ENCODE peak calls at places on chromosomes 2 and 18, in six cellular contexts. One of them, this sample, is unnamed. For H3K36me3, the result is how much of the 10 kb centered on the place peaks cover.

GRCh38 chr2:130183500-130184373 is 1.7 kb downstream of the MZT2B start:
- DNase-seq in astrocyte: peak
- DNase-seq in fibroblast of lung: peak
- DNase-seq in gastrocnemius medialis: no peak
- DNase-seq in heart left ventricle: peak
- DNase-seq in left ventricle myocardium inferior: peak
- DNase-seq in this sample: no peak

GRCh38 chr2:240986787-240987411 is 11.5 kb upstream of the SNED1 start:
- DNase-seq in heart left ventricle: peak
- DNase-seq in fibroblast of lung: peak
- DNase-seq in gastrocnemius medialis: peak
- DNase-seq in astrocyte: peak
- DNase-seq in left ventricle myocardium inferior: peak
- DNase-seq in this sample: no peak

GRCh38 chr18:50009772-50010171 is 185.2 kb downstream of the MYO5B start:
- DNase-seq in left ventricle myocardium inferior: no peak
- DNase-seq in fibroblast of lung: peak
- DNase-seq in heart left ventricle: no peak
- DNase-seq in astrocyte: no peak
- DNase-seq in gastrocnemius medialis: no peak
- DNase-seq in this sample: no peak

GRCh38 chr2:201513271-201513670 is 61.7 kb downstream of the STRADB start:
- DNase-seq in astrocyte: peak
- DNase-seq in heart left ventricle: no peak
- DNase-seq in left ventricle myocardium inferior: no peak
- DNase-seq in fibroblast of lung: no peak
- DNase-seq in gastrocnemius medialis: no peak
- DNase-seq in this sample: no peak

GRCh38 chr2:54632733-54633692 is 90.4 kb upstream of the EML6 start:
- DNase-seq in fibroblast of lung: peak
- DNase-seq in heart left ventricle: peak
- DNase-seq in gastrocnemius medialis: no peak
- DNase-seq in astrocyte: peak
- DNase-seq in left ventricle myocardium inferior: no peak
- DNase-seq in this sample: no peak

GRCh38 chr2:55519908-55520885 is 679 bp downstream of the CFAP36 start:
- DNase-seq in left ventricle myocardium inferior: no peak
- DNase-seq in heart left ventricle: no peak
- DNase-seq in astrocyte: no peak
- DNase-seq in fibroblast of lung: peak
- DNase-seq in gastrocnemius medialis: no peak
- DNase-seq in this sample: no peak

GRCh38 chr2:189673661-189674373 is 653 bp upstream of the ANKAR start:
- DNase-seq in gastrocnemius medialis: no peak
- DNase-seq in astrocyte: no peak
- DNase-seq in left ventricle myocardium inferior: no peak
- DNase-seq in fibroblast of lung: no peak
- DNase-seq in heart left ventricle: no peak
- DNase-seq in this sample: no peak

GRCh38 chr2:229633546-229633945 is 80.8 kb downstream of the DNER start:
- DNase-seq in left ventricle myocardium inferior: no peak
- DNase-seq in astrocyte: no peak
- DNase-seq in fibroblast of lung: no peak
- DNase-seq in heart left ventricle: no peak
- DNase-seq in gastrocnemius medialis: no peak
- DNase-seq in this sample: no peak

GRCh38 chr2:200523604-200524003 is 2.4 kb upstream of the SGO2 start:
- DNase-seq in astrocyte: no peak
- DNase-seq in heart left ventricle: no peak
- DNase-seq in left ventricle myocardium inferior: no peak
- DNase-seq in fibroblast of lung: no peak
- DNase-seq in gastrocnemius medialis: no peak
- DNase-seq in this sample: no peak

GRCh38 chr2:138239902-138240595 is 261.5 kb upstream of the SPOPL start:
- DNase-seq in left ventricle myocardium inferior: no peak
- DNase-seq in heart left ventricle: no peak
- DNase-seq in astrocyte: peak
- DNase-seq in fibroblast of lung: peak
- DNase-seq in gastrocnemius medialis: no peak
- DNase-seq in this sample: no peak

GRCh38 chr2:176675557-176676256 is 406.5 kb downstream of the MTX2 start:
- DNase-seq in astrocyte: no peak
- DNase-seq in fibroblast of lung: no peak
- DNase-seq in heart left ventricle: no peak
- DNase-seq in gastrocnemius medialis: no peak
- DNase-seq in left ventricle myocardium inferior: no peak
- DNase-seq in this sample: no peak

GRCh38 chr2:203846490-203847105 is 21.0 kb upstream of the CTLA4 start:
- DNase-seq in fibroblast of lung: no peak
- DNase-seq in heart left ventricle: peak
- DNase-seq in gastrocnemius medialis: peak
- DNase-seq in left ventricle myocardium inferior: peak
- DNase-seq in astrocyte: no peak
- DNase-seq in this sample: no peak

GRCh38 chr18:68462766-68463165 is 252.1 kb downstream of the TMX3 start:
- DNase-seq in left ventricle myocardium inferior: no peak
- DNase-seq in fibroblast of lung: no peak
- DNase-seq in gastrocnemius medialis: no peak
- DNase-seq in heart left ventricle: no peak
- DNase-seq in astrocyte: no peak
- DNase-seq in this sample: no peak

GRCh38 chr2:160465406-160465805 is 28.2 kb downstream of the RBMS1 start:
- DNase-seq in astrocyte: no peak
- DNase-seq in heart left ventricle: no peak
- DNase-seq in left ventricle myocardium inferior: no peak
- DNase-seq in fibroblast of lung: no peak
- DNase-seq in gastrocnemius medialis: no peak
- DNase-seq in this sample: no peak

GRCh38 chr2:37414470-37414949 is 70.1 kb downstream of the QPCT start:
- DNase-seq in astrocyte: peak
- DNase-seq in heart left ventricle: no peak
- DNase-seq in gastrocnemius medialis: no peak
- DNase-seq in fibroblast of lung: peak
- DNase-seq in left ventricle myocardium inferior: no peak
- DNase-seq in this sample: no peak

GRCh38 chr2:133812826-133813617 is 244.8 kb upstream of the NCKAP5 start:
- DNase-seq in left ventricle myocardium inferior: no peak
- DNase-seq in heart left ventricle: no peak
- DNase-seq in fibroblast of lung: peak
- DNase-seq in gastrocnemius medialis: no peak
- DNase-seq in astrocyte: peak
- DNase-seq in this sample: no peak

GRCh38 chr2:85680707-85681353 is 12.8 kb upstream of the SFTPB start:
- DNase-seq in astrocyte: no peak
- DNase-seq in fibroblast of lung: no peak
- DNase-seq in left ventricle myocardium inferior: no peak
- DNase-seq in heart left ventricle: no peak
- DNase-seq in gastrocnemius medialis: no peak
- DNase-seq in this sample: no peak

GRCh38 chr18:79817607-79817998 is 19.9 kb downstream of the KCNG2 start:
- DNase-seq in heart left ventricle: no peak
- DNase-seq in gastrocnemius medialis: no peak
- DNase-seq in fibroblast of lung: no peak
- DNase-seq in astrocyte: no peak
- DNase-seq in left ventricle myocardium inferior: no peak
- DNase-seq in this sample: no peak

GRCh38 chr2:143128681-143129580 is at the start of gene ARHGAP15:
- DNase-seq in fibroblast of lung: no peak
- DNase-seq in heart left ventricle: no peak
- DNase-seq in astrocyte: no peak
- DNase-seq in gastrocnemius medialis: no peak
- DNase-seq in left ventricle myocardium inferior: no peak
- DNase-seq in this sample: no peak

GRCh38 chr18:31978616-31979015 is 35.7 kb upstream of the TRAPPC8 start:
- DNase-seq in left ventricle myocardium inferior: no peak
- DNase-seq in astrocyte: no peak
- DNase-seq in fibroblast of lung: no peak
- DNase-seq in gastrocnemius medialis: no peak
- DNase-seq in heart left ventricle: no peak
- DNase-seq in this sample: no peak

GRCh38 chr2:71224457-71224856 is 2.4 kb downstream of the PAIP2B start:
- DNase-seq in gastrocnemius medialis: no peak
- DNase-seq in heart left ventricle: no peak
- DNase-seq in astrocyte: no peak
- DNase-seq in left ventricle myocardium inferior: no peak
- DNase-seq in fibroblast of lung: no peak
- DNase-seq in this sample: no peak

GRCh38 chr2:240905176-240905781 is 857 bp upstream of the CROCC2 start:
- DNase-seq in left ventricle myocardium inferior: no peak
- DNase-seq in gastrocnemius medialis: no peak
- DNase-seq in astrocyte: no peak
- DNase-seq in heart left ventricle: peak
- DNase-seq in fibroblast of lung: no peak
- DNase-seq in this sample: no peak

GRCh38 chr2:10006248-10007147 is 36.9 kb upstream of the KLF11 start:
- DNase-seq in astrocyte: no peak
- DNase-seq in heart left ventricle: peak
- DNase-seq in fibroblast of lung: no peak
- DNase-seq in gastrocnemius medialis: no peak
- DNase-seq in left ventricle myocardium inferior: peak
- DNase-seq in this sample: no peak

GRCh38 chr2:118250463-118250862 is 162.2 kb downstream of the INSIG2 start:
- DNase-seq in gastrocnemius medialis: no peak
- DNase-seq in left ventricle myocardium inferior: no peak
- DNase-seq in fibroblast of lung: no peak
- DNase-seq in astrocyte: peak
- DNase-seq in heart left ventricle: no peak
- DNase-seq in this sample: no peak

GRCh38 chr2:184679219-184680018 is 81.1 kb downstream of the ZNF804A start:
- DNase-seq in fibroblast of lung: no peak
- DNase-seq in gastrocnemius medialis: no peak
- DNase-seq in left ventricle myocardium inferior: no peak
- DNase-seq in heart left ventricle: no peak
- DNase-seq in astrocyte: no peak
- DNase-seq in this sample: no peak

GRCh38 chr18:3262234-3263171 is 570 bp downstream of the MYL12B start:
- DNase-seq in heart left ventricle: no peak
- DNase-seq in gastrocnemius medialis: no peak
- DNase-seq in left ventricle myocardium inferior: no peak
- DNase-seq in fibroblast of lung: no peak
- DNase-seq in astrocyte: peak
- DNase-seq in this sample: no peak

GRCh38 chr18:62325806-62326645 is 916 bp downstream of the TNFRSF11A start:
- DNase-seq in left ventricle myocardium inferior: no peak
- DNase-seq in gastrocnemius medialis: no peak
- DNase-seq in fibroblast of lung: peak
- DNase-seq in astrocyte: peak
- DNase-seq in heart left ventricle: no peak
- DNase-seq in this sample: no peak
- H3K36me3 ChIP-seq in left ventricle myocardium inferior: under half
- H3K36me3 ChIP-seq in gastrocnemius medialis: under half
- H3K36me3 ChIP-seq in fibroblast of lung: under half
- H3K36me3 ChIP-seq in astrocyte: under half
- H3K36me3 ChIP-seq in heart left ventricle: under half
- H3K36me3 ChIP-seq in this sample: under half

GRCh38 chr2:196177124-196177523 is 5.7 kb upstream of the STK17B start:
- DNase-seq in heart left ventricle: no peak
- DNase-seq in left ventricle myocardium inferior: no peak
- DNase-seq in gastrocnemius medialis: no peak
- DNase-seq in fibroblast of lung: no peak
- DNase-seq in astrocyte: no peak
- DNase-seq in this sample: no peak
- H3K4me3 ChIP-seq in heart left ventricle: no peak
- H3K4me3 ChIP-seq in left ventricle myocardium inferior: no peak
- H3K4me3 ChIP-seq in gastrocnemius medialis: no peak
- H3K4me3 ChIP-seq in fibroblast of lung: no peak
- H3K4me3 ChIP-seq in astrocyte: no peak
- H3K4me3 ChIP-seq in this sample: no peak

DNA sequence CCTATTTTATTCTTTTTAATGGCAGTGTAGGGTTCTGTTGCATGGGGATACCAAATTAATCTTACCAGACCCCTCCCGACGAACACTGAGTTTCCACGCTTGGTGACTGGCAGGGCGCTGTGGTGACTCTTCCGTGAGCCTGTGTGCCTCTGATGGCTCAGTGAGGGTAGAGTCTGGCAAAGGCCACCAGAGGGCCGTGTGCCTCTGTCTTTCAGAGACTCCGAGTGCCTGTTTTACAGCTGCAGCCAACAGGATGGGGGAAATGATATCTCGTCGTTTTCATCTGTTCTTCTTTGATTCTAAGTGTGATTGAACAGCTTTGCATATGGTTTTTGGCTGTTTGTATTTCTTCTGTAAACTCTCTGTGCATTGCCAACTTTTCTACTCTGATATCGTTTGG is 99.8 kb downstream of the ZNF236 start:
- DNase-seq in gastrocnemius medialis: no peak
- DNase-seq in fibroblast of lung: peak
- DNase-seq in heart left ventricle: no peak
- DNase-seq in left ventricle myocardium inferior: no peak
- DNase-seq in astrocyte: peak
- DNase-seq in this sample: no peak
- TF ChIP-seq CTCF in gastrocnemius medialis: peak
- TF ChIP-seq CTCF in fibroblast of lung: peak
- TF ChIP-seq CTCF in heart left ventricle: peak
- TF ChIP-seq CTCF in left ventricle myocardium inferior: peak
- TF ChIP-seq CTCF in astrocyte: peak
- TF ChIP-seq CTCF in this sample: no peak

GRCh38 chr18:58362829-58363231 is 266.1 kb downstream of the ALPK2 start:
- DNase-seq in left ventricle myocardium inferior: no peak
- DNase-seq in gastrocnemius medialis: no peak
- DNase-seq in fibroblast of lung: peak
- DNase-seq in heart left ventricle: no peak
- DNase-seq in astrocyte: no peak
- DNase-seq in this sample: no peak

GRCh38 chr18:58361212-58361611 is 267.7 kb downstream of the ALPK2 start:
- DNase-seq in left ventricle myocardium inferior: no peak
- DNase-seq in heart left ventricle: no peak
- DNase-seq in fibroblast of lung: peak
- DNase-seq in gastrocnemius medialis: no peak
- DNase-seq in astrocyte: no peak
- DNase-seq in this sample: no peak

GRCh38 chr18:58363767-58364540 is 264.9 kb downstream of the ALPK2 start:
- DNase-seq in heart left ventricle: no peak
- DNase-seq in gastrocnemius medialis: no peak
- DNase-seq in fibroblast of lung: peak
- DNase-seq in astrocyte: peak
- DNase-seq in left ventricle myocardium inferior: no peak
- DNase-seq in this sample: no peak

GRCh38 chr18:58360324-58360723 is 268.6 kb downstream of the ALPK2 start:
- DNase-seq in astrocyte: no peak
- DNase-seq in gastrocnemius medialis: no peak
- DNase-seq in left ventricle myocardium inferior: no peak
- DNase-seq in fibroblast of lung: no peak
- DNase-seq in heart left ventricle: no peak
- DNase-seq in this sample: no peak

DNA sequence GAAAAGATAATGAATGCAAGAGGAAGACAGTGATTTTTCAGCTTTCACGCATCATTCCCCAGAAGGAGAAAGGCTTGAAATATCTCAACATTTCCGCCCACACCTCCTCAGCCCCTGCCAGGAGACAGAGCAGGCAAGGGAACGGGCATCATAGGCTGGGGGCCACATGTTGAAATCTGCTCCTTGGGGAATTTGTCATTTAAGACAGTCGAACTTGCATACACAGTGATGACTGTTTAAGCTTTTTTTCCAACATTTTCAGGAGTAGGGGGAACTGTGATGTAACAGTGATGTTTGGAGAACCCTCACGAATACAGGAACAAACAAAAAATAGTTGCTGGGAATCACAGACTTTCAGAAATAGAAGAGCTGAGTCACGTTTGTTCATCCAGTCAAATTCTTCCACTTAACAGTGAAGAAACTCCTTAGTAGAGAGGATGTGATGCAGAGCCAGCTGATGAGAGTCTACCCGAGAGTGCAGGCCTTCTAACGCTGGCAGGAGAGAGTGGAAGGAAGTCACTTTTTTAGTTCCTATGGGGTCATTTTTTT is 266.8 kb downstream of the ALPK2 start:
- DNase-seq in heart left ventricle: peak
- DNase-seq in left ventricle myocardium inferior: no peak
- DNase-seq in fibroblast of lung: peak
- DNase-seq in astrocyte: peak
- DNase-seq in gastrocnemius medialis: no peak
- DNase-seq in this sample: peak
- H3K36me3 ChIP-seq in heart left ventricle: under half
- H3K36me3 ChIP-seq in left ventricle myocardium inferior: under half
- H3K36me3 ChIP-seq in fibroblast of lung: under half
- H3K36me3 ChIP-seq in astrocyte: under half
- H3K36me3 ChIP-seq in gastrocnemius medialis: under half
- H3K36me3 ChIP-seq in this sample: under half